ENCODE peak calls at places on chromosomes 6 and 20, in four cellular contexts. Q is naive thymus-derived CD8-positive, alpha-beta T cell; E is hepatocyte; D is T-helper 9 cell. T is an unnamed sample.

GRCh38 chr6:39772559-39773283 is 19.5 kb upstream of the DAAM2 start:
- DNase-seq in E (no peak), Q (no peak), D (no peak), T (no peak)

GRCh38 chr20:49775229-49775693 is 37.4 kb upstream of the SLC9A8 start:
- DNase-seq in E (peak; percentile 70), D (no peak), Q (no peak), T (peak; percentile 96)

GRCh38 chr6:85637579-85637978 is 5.1 kb downstream of the SYNCRIP start:
- DNase-seq in D (no peak), E (no peak), Q (no peak), T (no peak)

GRCh38 chr6:36430351-36430750 is 12.3 kb downstream of the PXT1 start:
- DNase-seq in Q (no peak), E (no peak), D (no peak), T (no peak)

GRCh38 chr6:113383701-113384100 is 473.4 kb upstream of the MARCKS start:
- DNase-seq in E (no peak), D (no peak), Q (no peak), T (no peak)

GRCh38 chr6:137402143-137402542 is 92.1 kb downstream of the OLIG3 start:
- DNase-seq in D (no peak), E (no peak), Q (no peak), T (no peak)

GRCh38 chr6:2542858-2543218 is 207.9 kb downstream of the MYLK4 start:
- DNase-seq in D (no peak), E (peak; percentile 77), Q (peak; percentile 33), T (peak; percentile 65)

GRCh38 chr6:54516331-54516730 is 208.1 kb downstream of the TINAG start:
- DNase-seq in E (no peak), D (no peak), Q (no peak), T (no peak)

GRCh38 chr6:40160826-40161225 is 226.6 kb upstream of the MOCS1 start:
- DNase-seq in D (no peak), E (peak; percentile 32), Q (no peak), T (peak; percentile 20)

GRCh38 chr6:112087916-112088315 is 525 bp downstream of the FAM229B start:
- DNase-seq in Q (no peak), D (no peak), E (no peak), T (peak; percentile 1)

GRCh38 chr6:119962505-119962904 is 612.9 kb upstream of the MAN1A1 start:
- DNase-seq in Q (no peak), E (no peak), D (no peak), T (no peak)

GRCh38 chr20:53899351-53900167 is 170.8 kb downstream of the BCAS1 start:
- DNase-seq in Q (peak; percentile 64), D (peak; percentile 30), E (no peak), T (peak; percentile 80)

GRCh38 chr6:158596861-158597260 is 37.0 kb downstream of the TMEM181 start:
- DNase-seq in Q (no peak), D (no peak), E (no peak), T (no peak)

GRCh38 chr20:51712501-51713212 is 55.5 kb downstream of the ATP9A start:
- DNase-seq in D (no peak), Q (no peak), E (peak; percentile 23), T (peak; percentile 24)

GRCh38 chr20:9594284-9594875 is 80.0 kb downstream of the LAMP5 start:
- DNase-seq in D (no peak), Q (no peak), E (peak; percentile 30), T (peak; percentile 22)

GRCh38 chr20:3172933-3173581 is at the start of gene LZTS3:
- DNase-seq in E (peak; percentile 93), D (peak; percentile 90), Q (peak; percentile 90), T (peak; percentile 47)

GRCh38 chr6:7146079-7146828 is 38.5 kb downstream of the RREB1 start:
- DNase-seq in Q (no peak), D (no peak), E (peak; percentile 56), T (peak; percentile 69)

GRCh38 chr6:162690158-162690557 is 37.4 kb downstream of the PRKN start:
- DNase-seq in Q (no peak), D (no peak), E (no peak), T (no peak)